ENCODE peak calls at places on chromosomes 4 and X, in nine cellular contexts. One of them, this sample, is unnamed.

GRCh38 chr4:83252782-83253405 is 31.7 kb downstream of the COQ2 start:
- DNase-seq in HEK293T: peak
- DNase-seq in CD8-positive, alpha-beta memory T cell: peak
- DNase-seq in activated naive CD8-positive, alpha-beta T cell treated with anti-CD3 and anti-CD28 coated beads, Interleukin-2, amount 50 U/mL, for 24 hours: peak
- DNase-seq in H9: peak
- DNase-seq in naive thymus-derived CD4-positive, alpha-beta T cell: peak
- DNase-seq in stimulated activated naive CD8-positive, alpha-beta T cell treated with anti-CD3 and anti-CD28 coated beads, Interleukin-15, Interleukin-2, amounts not matched to agents 100 U/mL and 50 U/mL, for 24 hours: peak
- DNase-seq in amniotic stem cell: no peak
- DNase-seq in choroid plexus epithelial cell: peak
- DNase-seq in this sample: peak

GRCh38 chr4:54779797-54780196 is 122.0 kb downstream of the KIT start:
- DNase-seq in amniotic stem cell: no peak
- DNase-seq in H9: no peak
- DNase-seq in stimulated activated naive CD8-positive, alpha-beta T cell treated with anti-CD3 and anti-CD28 coated beads, Interleukin-15, Interleukin-2, amounts not matched to agents 100 U/mL and 50 U/mL, for 24 hours: no peak
- DNase-seq in CD8-positive, alpha-beta memory T cell: no peak
- DNase-seq in choroid plexus epithelial cell: no peak
- DNase-seq in naive thymus-derived CD4-positive, alpha-beta T cell: no peak
- DNase-seq in activated naive CD8-positive, alpha-beta T cell treated with anti-CD3 and anti-CD28 coated beads, Interleukin-2, amount 50 U/mL, for 24 hours: no peak
- DNase-seq in HEK293T: no peak
- DNase-seq in this sample: no peak

GRCh38 chrX:24150051-24150790 is 692 bp downstream of the ZFX start:
- DNase-seq in HEK293T: peak
- DNase-seq in H9: peak
- DNase-seq in stimulated activated naive CD8-positive, alpha-beta T cell treated with anti-CD3 and anti-CD28 coated beads, Interleukin-15, Interleukin-2, amounts not matched to agents 100 U/mL and 50 U/mL, for 24 hours: peak
- DNase-seq in activated naive CD8-positive, alpha-beta T cell treated with anti-CD3 and anti-CD28 coated beads, Interleukin-2, amount 50 U/mL, for 24 hours: peak
- DNase-seq in choroid plexus epithelial cell: peak
- DNase-seq in CD8-positive, alpha-beta memory T cell: peak
- DNase-seq in amniotic stem cell: peak
- DNase-seq in naive thymus-derived CD4-positive, alpha-beta T cell: peak
- DNase-seq in this sample: peak

GRCh38 chrX:128929281-128930057 is 593.8 kb downstream of the SMARCA1 start:
- DNase-seq in HEK293T: no peak
- DNase-seq in CD8-positive, alpha-beta memory T cell: no peak
- DNase-seq in choroid plexus epithelial cell: no peak
- DNase-seq in activated naive CD8-positive, alpha-beta T cell treated with anti-CD3 and anti-CD28 coated beads, Interleukin-2, amount 50 U/mL, for 24 hours: no peak
- DNase-seq in naive thymus-derived CD4-positive, alpha-beta T cell: no peak
- DNase-seq in H9: no peak
- DNase-seq in amniotic stem cell: no peak
- DNase-seq in stimulated activated naive CD8-positive, alpha-beta T cell treated with anti-CD3 and anti-CD28 coated beads, Interleukin-15, Interleukin-2, amounts not matched to agents 100 U/mL and 50 U/mL, for 24 hours: no peak
- DNase-seq in this sample: no peak

GRCh38 chr4:41095973-41096372 is 118.4 kb downstream of the APBB2 start:
- DNase-seq in amniotic stem cell: no peak
- DNase-seq in CD8-positive, alpha-beta memory T cell: no peak
- DNase-seq in choroid plexus epithelial cell: peak
- DNase-seq in naive thymus-derived CD4-positive, alpha-beta T cell: no peak
- DNase-seq in H9: no peak
- DNase-seq in activated naive CD8-positive, alpha-beta T cell treated with anti-CD3 and anti-CD28 coated beads, Interleukin-2, amount 50 U/mL, for 24 hours: no peak
- DNase-seq in HEK293T: no peak
- DNase-seq in stimulated activated naive CD8-positive, alpha-beta T cell treated with anti-CD3 and anti-CD28 coated beads, Interleukin-15, Interleukin-2, amounts not matched to agents 100 U/mL and 50 U/mL, for 24 hours: no peak
- DNase-seq in this sample: no peak

GRCh38 chrX:123976671-123977316 is 15.3 kb downstream of the STAG2 start:
- DNase-seq in activated naive CD8-positive, alpha-beta T cell treated with anti-CD3 and anti-CD28 coated beads, Interleukin-2, amount 50 U/mL, for 24 hours: no peak
- DNase-seq in choroid plexus epithelial cell: peak
- DNase-seq in H9: no peak
- DNase-seq in CD8-positive, alpha-beta memory T cell: no peak
- DNase-seq in stimulated activated naive CD8-positive, alpha-beta T cell treated with anti-CD3 and anti-CD28 coated beads, Interleukin-15, Interleukin-2, amounts not matched to agents 100 U/mL and 50 U/mL, for 24 hours: no peak
- DNase-seq in naive thymus-derived CD4-positive, alpha-beta T cell: no peak
- DNase-seq in amniotic stem cell: peak
- DNase-seq in HEK293T: peak
- DNase-seq in this sample: no peak

GRCh38 chrX:44474410-44474809 is 68.2 kb downstream of the FUNDC1 start:
- DNase-seq in CD8-positive, alpha-beta memory T cell: no peak
- DNase-seq in HEK293T: no peak
- DNase-seq in amniotic stem cell: no peak
- DNase-seq in naive thymus-derived CD4-positive, alpha-beta T cell: no peak
- DNase-seq in stimulated activated naive CD8-positive, alpha-beta T cell treated with anti-CD3 and anti-CD28 coated beads, Interleukin-15, Interleukin-2, amounts not matched to agents 100 U/mL and 50 U/mL, for 24 hours: no peak
- DNase-seq in H9: no peak
- DNase-seq in choroid plexus epithelial cell: no peak
- DNase-seq in activated naive CD8-positive, alpha-beta T cell treated with anti-CD3 and anti-CD28 coated beads, Interleukin-2, amount 50 U/mL, for 24 hours: no peak
- DNase-seq in this sample: no peak

GRCh38 chrX:155216940-155217450 is 735 bp downstream of the VBP1 start:
- DNase-seq in CD8-positive, alpha-beta memory T cell: no peak
- DNase-seq in amniotic stem cell: no peak
- DNase-seq in naive thymus-derived CD4-positive, alpha-beta T cell: no peak
- DNase-seq in choroid plexus epithelial cell: peak
- DNase-seq in stimulated activated naive CD8-positive, alpha-beta T cell treated with anti-CD3 and anti-CD28 coated beads, Interleukin-15, Interleukin-2, amounts not matched to agents 100 U/mL and 50 U/mL, for 24 hours: no peak
- DNase-seq in HEK293T: peak
- DNase-seq in activated naive CD8-positive, alpha-beta T cell treated with anti-CD3 and anti-CD28 coated beads, Interleukin-2, amount 50 U/mL, for 24 hours: no peak
- DNase-seq in H9: no peak
- DNase-seq in this sample: no peak

GRCh38 chr4:5037553-5038551 is 13.4 kb upstream of the STK32B start:
- DNase-seq in activated naive CD8-positive, alpha-beta T cell treated with anti-CD3 and anti-CD28 coated beads, Interleukin-2, amount 50 U/mL, for 24 hours: no peak
- DNase-seq in choroid plexus epithelial cell: peak
- DNase-seq in CD8-positive, alpha-beta memory T cell: no peak
- DNase-seq in H9: no peak
- DNase-seq in stimulated activated naive CD8-positive, alpha-beta T cell treated with anti-CD3 and anti-CD28 coated beads, Interleukin-15, Interleukin-2, amounts not matched to agents 100 U/mL and 50 U/mL, for 24 hours: no peak
- DNase-seq in naive thymus-derived CD4-positive, alpha-beta T cell: no peak
- DNase-seq in amniotic stem cell: peak
- DNase-seq in HEK293T: no peak
- DNase-seq in this sample: no peak

GRCh38 chr4:190017357-190018200 is 9.5 kb downstream of the FRG2 start:
- DNase-seq in stimulated activated naive CD8-positive, alpha-beta T cell treated with anti-CD3 and anti-CD28 coated beads, Interleukin-15, Interleukin-2, amounts not matched to agents 100 U/mL and 50 U/mL, for 24 hours: no peak
- DNase-seq in H9: peak
- DNase-seq in amniotic stem cell: no peak
- DNase-seq in HEK293T: no peak
- DNase-seq in choroid plexus epithelial cell: no peak
- DNase-seq in naive thymus-derived CD4-positive, alpha-beta T cell: no peak
- DNase-seq in activated naive CD8-positive, alpha-beta T cell treated with anti-CD3 and anti-CD28 coated beads, Interleukin-2, amount 50 U/mL, for 24 hours: no peak
- DNase-seq in CD8-positive, alpha-beta memory T cell: no peak
- DNase-seq in this sample: peak

GRCh38 chr4:10158355-10158942 is 41.9 kb upstream of the WDR1 start:
- DNase-seq in H9: no peak
- DNase-seq in amniotic stem cell: no peak
- DNase-seq in naive thymus-derived CD4-positive, alpha-beta T cell: no peak
- DNase-seq in activated naive CD8-positive, alpha-beta T cell treated with anti-CD3 and anti-CD28 coated beads, Interleukin-2, amount 50 U/mL, for 24 hours: no peak
- DNase-seq in stimulated activated naive CD8-positive, alpha-beta T cell treated with anti-CD3 and anti-CD28 coated beads, Interleukin-15, Interleukin-2, amounts not matched to agents 100 U/mL and 50 U/mL, for 24 hours: no peak
- DNase-seq in choroid plexus epithelial cell: peak
- DNase-seq in CD8-positive, alpha-beta memory T cell: no peak
- DNase-seq in HEK293T: no peak
- DNase-seq in this sample: no peak

GRCh38 chr4:40550900-40551546 is 78.6 kb downstream of the RBM47 start:
- DNase-seq in choroid plexus epithelial cell: peak
- DNase-seq in naive thymus-derived CD4-positive, alpha-beta T cell: no peak
- DNase-seq in HEK293T: no peak
- DNase-seq in H9: no peak
- DNase-seq in activated naive CD8-positive, alpha-beta T cell treated with anti-CD3 and anti-CD28 coated beads, Interleukin-2, amount 50 U/mL, for 24 hours: no peak
- DNase-seq in CD8-positive, alpha-beta memory T cell: no peak
- DNase-seq in stimulated activated naive CD8-positive, alpha-beta T cell treated with anti-CD3 and anti-CD28 coated beads, Interleukin-15, Interleukin-2, amounts not matched to agents 100 U/mL and 50 U/mL, for 24 hours: no peak
- DNase-seq in amniotic stem cell: no peak
- DNase-seq in this sample: peak

GRCh38 chrX:115898382-115899001 is 272.1 kb upstream of the AGTR2 start:
- DNase-seq in CD8-positive, alpha-beta memory T cell: no peak
- DNase-seq in activated naive CD8-positive, alpha-beta T cell treated with anti-CD3 and anti-CD28 coated beads, Interleukin-2, amount 50 U/mL, for 24 hours: no peak
- DNase-seq in amniotic stem cell: no peak
- DNase-seq in stimulated activated naive CD8-positive, alpha-beta T cell treated with anti-CD3 and anti-CD28 coated beads, Interleukin-15, Interleukin-2, amounts not matched to agents 100 U/mL and 50 U/mL, for 24 hours: no peak
- DNase-seq in HEK293T: peak
- DNase-seq in naive thymus-derived CD4-positive, alpha-beta T cell: no peak
- DNase-seq in choroid plexus epithelial cell: peak
- DNase-seq in H9: peak
- DNase-seq in this sample: peak

GRCh38 chr4:65399131-65399530 is 271.2 kb downstream of the EPHA5 start:
- DNase-seq in naive thymus-derived CD4-positive, alpha-beta T cell: no peak
- DNase-seq in HEK293T: no peak
- DNase-seq in activated naive CD8-positive, alpha-beta T cell treated with anti-CD3 and anti-CD28 coated beads, Interleukin-2, amount 50 U/mL, for 24 hours: no peak
- DNase-seq in amniotic stem cell: no peak
- DNase-seq in stimulated activated naive CD8-positive, alpha-beta T cell treated with anti-CD3 and anti-CD28 coated beads, Interleukin-15, Interleukin-2, amounts not matched to agents 100 U/mL and 50 U/mL, for 24 hours: no peak
- DNase-seq in CD8-positive, alpha-beta memory T cell: no peak
- DNase-seq in choroid plexus epithelial cell: no peak
- DNase-seq in H9: no peak
- DNase-seq in this sample: no peak

GRCh38 chr4:21765810-21766407 is 182.7 kb downstream of the KCNIP4 start:
- DNase-seq in activated naive CD8-positive, alpha-beta T cell treated with anti-CD3 and anti-CD28 coated beads, Interleukin-2, amount 50 U/mL, for 24 hours: peak
- DNase-seq in CD8-positive, alpha-beta memory T cell: no peak
- DNase-seq in naive thymus-derived CD4-positive, alpha-beta T cell: no peak
- DNase-seq in HEK293T: peak
- DNase-seq in stimulated activated naive CD8-positive, alpha-beta T cell treated with anti-CD3 and anti-CD28 coated beads, Interleukin-15, Interleukin-2, amounts not matched to agents 100 U/mL and 50 U/mL, for 24 hours: peak
- DNase-seq in amniotic stem cell: no peak
- DNase-seq in H9: peak
- DNase-seq in choroid plexus epithelial cell: peak
- DNase-seq in this sample: peak

GRCh38 chr4:103482893-103483292 is 236.9 kb downstream of the TACR3 start:
- DNase-seq in stimulated activated naive CD8-positive, alpha-beta T cell treated with anti-CD3 and anti-CD28 coated beads, Interleukin-15, Interleukin-2, amounts not matched to agents 100 U/mL and 50 U/mL, for 24 hours: no peak
- DNase-seq in H9: no peak
- DNase-seq in CD8-positive, alpha-beta memory T cell: no peak
- DNase-seq in HEK293T: no peak
- DNase-seq in choroid plexus epithelial cell: no peak
- DNase-seq in amniotic stem cell: no peak
- DNase-seq in activated naive CD8-positive, alpha-beta T cell treated with anti-CD3 and anti-CD28 coated beads, Interleukin-2, amount 50 U/mL, for 24 hours: no peak
- DNase-seq in naive thymus-derived CD4-positive, alpha-beta T cell: no peak
- DNase-seq in this sample: no peak

GRCh38 chrX:43655961-43656494 is at the start of gene MAOA:
- DNase-seq in CD8-positive, alpha-beta memory T cell: peak
- DNase-seq in naive thymus-derived CD4-positive, alpha-beta T cell: no peak
- DNase-seq in activated naive CD8-positive, alpha-beta T cell treated with anti-CD3 and anti-CD28 coated beads, Interleukin-2, amount 50 U/mL, for 24 hours: peak
- DNase-seq in HEK293T: no peak
- DNase-seq in stimulated activated naive CD8-positive, alpha-beta T cell treated with anti-CD3 and anti-CD28 coated beads, Interleukin-15, Interleukin-2, amounts not matched to agents 100 U/mL and 50 U/mL, for 24 hours: peak
- DNase-seq in H9: peak
- DNase-seq in amniotic stem cell: no peak
- DNase-seq in choroid plexus epithelial cell: no peak
- DNase-seq in this sample: no peak

GRCh38 chr4:86359944-86360478 is at the start of gene MAPK10:
- DNase-seq in amniotic stem cell: no peak
- DNase-seq in stimulated activated naive CD8-positive, alpha-beta T cell treated with anti-CD3 and anti-CD28 coated beads, Interleukin-15, Interleukin-2, amounts not matched to agents 100 U/mL and 50 U/mL, for 24 hours: peak
- DNase-seq in activated naive CD8-positive, alpha-beta T cell treated with anti-CD3 and anti-CD28 coated beads, Interleukin-2, amount 50 U/mL, for 24 hours: peak
- DNase-seq in H9: peak
- DNase-seq in choroid plexus epithelial cell: peak
- DNase-seq in naive thymus-derived CD4-positive, alpha-beta T cell: peak
- DNase-seq in CD8-positive, alpha-beta memory T cell: peak
- DNase-seq in HEK293T: no peak
- DNase-seq in this sample: peak

GRCh38 chr4:7886250-7886973 is 53.2 kb downstream of the AFAP1 start:
- DNase-seq in H9: no peak
- DNase-seq in CD8-positive, alpha-beta memory T cell: no peak
- DNase-seq in naive thymus-derived CD4-positive, alpha-beta T cell: no peak
- DNase-seq in HEK293T: no peak
- DNase-seq in stimulated activated naive CD8-positive, alpha-beta T cell treated with anti-CD3 and anti-CD28 coated beads, Interleukin-15, Interleukin-2, amounts not matched to agents 100 U/mL and 50 U/mL, for 24 hours: no peak
- DNase-seq in choroid plexus epithelial cell: peak
- DNase-seq in amniotic stem cell: no peak
- DNase-seq in activated naive CD8-positive, alpha-beta T cell treated with anti-CD3 and anti-CD28 coated beads, Interleukin-2, amount 50 U/mL, for 24 hours: no peak
- DNase-seq in this sample: no peak

GRCh38 chr4:100981447-100982204 is 365.7 kb downstream of the PPP3CA start:
- DNase-seq in HEK293T: no peak
- DNase-seq in H9: no peak
- DNase-seq in activated naive CD8-positive, alpha-beta T cell treated with anti-CD3 and anti-CD28 coated beads, Interleukin-2, amount 50 U/mL, for 24 hours: no peak
- DNase-seq in CD8-positive, alpha-beta memory T cell: no peak
- DNase-seq in choroid plexus epithelial cell: peak
- DNase-seq in naive thymus-derived CD4-positive, alpha-beta T cell: no peak
- DNase-seq in amniotic stem cell: no peak
- DNase-seq in stimulated activated naive CD8-positive, alpha-beta T cell treated with anti-CD3 and anti-CD28 coated beads, Interleukin-15, Interleukin-2, amounts not matched to agents 100 U/mL and 50 U/mL, for 24 hours: no peak
- DNase-seq in this sample: no peak

GRCh38 chr4:4344915-4345527 is 41.9 kb upstream of the NSG1 start:
- DNase-seq in H9: no peak
- DNase-seq in amniotic stem cell: no peak
- DNase-seq in CD8-positive, alpha-beta memory T cell: no peak
- DNase-seq in HEK293T: no peak
- DNase-seq in naive thymus-derived CD4-positive, alpha-beta T cell: no peak
- DNase-seq in stimulated activated naive CD8-positive, alpha-beta T cell treated with anti-CD3 and anti-CD28 coated beads, Interleukin-15, Interleukin-2, amounts not matched to agents 100 U/mL and 50 U/mL, for 24 hours: no peak
- DNase-seq in choroid plexus epithelial cell: no peak
- DNase-seq in activated naive CD8-positive, alpha-beta T cell treated with anti-CD3 and anti-CD28 coated beads, Interleukin-2, amount 50 U/mL, for 24 hours: no peak
- DNase-seq in this sample: peak

GRCh38 chrX:41118156-41118555 is 32.9 kb downstream of the USP9X start:
- DNase-seq in CD8-positive, alpha-beta memory T cell: no peak
- DNase-seq in stimulated activated naive CD8-positive, alpha-beta T cell treated with anti-CD3 and anti-CD28 coated beads, Interleukin-15, Interleukin-2, amounts not matched to agents 100 U/mL and 50 U/mL, for 24 hours: peak
- DNase-seq in HEK293T: no peak
- DNase-seq in H9: no peak
- DNase-seq in amniotic stem cell: no peak
- DNase-seq in naive thymus-derived CD4-positive, alpha-beta T cell: no peak
- DNase-seq in activated naive CD8-positive, alpha-beta T cell treated with anti-CD3 and anti-CD28 coated beads, Interleukin-2, amount 50 U/mL, for 24 hours: peak
- DNase-seq in choroid plexus epithelial cell: no peak
- DNase-seq in this sample: no peak

GRCh38 chrX:18672008-18672407 is at the start of gene RS1:
- DNase-seq in stimulated activated naive CD8-positive, alpha-beta T cell treated with anti-CD3 and anti-CD28 coated beads, Interleukin-15, Interleukin-2, amounts not matched to agents 100 U/mL and 50 U/mL, for 24 hours: no peak
- DNase-seq in naive thymus-derived CD4-positive, alpha-beta T cell: no peak
- DNase-seq in H9: no peak
- DNase-seq in CD8-positive, alpha-beta memory T cell: no peak
- DNase-seq in choroid plexus epithelial cell: no peak
- DNase-seq in HEK293T: no peak
- DNase-seq in activated naive CD8-positive, alpha-beta T cell treated with anti-CD3 and anti-CD28 coated beads, Interleukin-2, amount 50 U/mL, for 24 hours: no peak
- DNase-seq in amniotic stem cell: no peak
- DNase-seq in this sample: no peak

GRCh38 chr4:138010639-138011038 is 231.5 kb downstream of the SLC7A11 start:
- DNase-seq in H9: no peak
- DNase-seq in naive thymus-derived CD4-positive, alpha-beta T cell: no peak
- DNase-seq in stimulated activated naive CD8-positive, alpha-beta T cell treated with anti-CD3 and anti-CD28 coated beads, Interleukin-15, Interleukin-2, amounts not matched to agents 100 U/mL and 50 U/mL, for 24 hours: no peak
- DNase-seq in activated naive CD8-positive, alpha-beta T cell treated with anti-CD3 and anti-CD28 coated beads, Interleukin-2, amount 50 U/mL, for 24 hours: no peak
- DNase-seq in CD8-positive, alpha-beta memory T cell: no peak
- DNase-seq in choroid plexus epithelial cell: no peak
- DNase-seq in amniotic stem cell: no peak
- DNase-seq in HEK293T: no peak
- DNase-seq in this sample: no peak

GRCh38 chrX:41621236-41621651 is 67.5 kb upstream of the GPR34 start:
- DNase-seq in CD8-positive, alpha-beta memory T cell: no peak
- DNase-seq in stimulated activated naive CD8-positive, alpha-beta T cell treated with anti-CD3 and anti-CD28 coated beads, Interleukin-15, Interleukin-2, amounts not matched to agents 100 U/mL and 50 U/mL, for 24 hours: no peak
- DNase-seq in naive thymus-derived CD4-positive, alpha-beta T cell: no peak
- DNase-seq in activated naive CD8-positive, alpha-beta T cell treated with anti-CD3 and anti-CD28 coated beads, Interleukin-2, amount 50 U/mL, for 24 hours: no peak
- DNase-seq in amniotic stem cell: no peak
- DNase-seq in choroid plexus epithelial cell: peak
- DNase-seq in HEK293T: peak
- DNase-seq in H9: peak
- DNase-seq in this sample: no peak

GRCh38 chr4:165351359-165352130 is 24.1 kb downstream of the MSMO1 start:
- DNase-seq in stimulated activated naive CD8-positive, alpha-beta T cell treated with anti-CD3 and anti-CD28 coated beads, Interleukin-15, Interleukin-2, amounts not matched to agents 100 U/mL and 50 U/mL, for 24 hours: no peak
- DNase-seq in H9: peak
- DNase-seq in CD8-positive, alpha-beta memory T cell: no peak
- DNase-seq in amniotic stem cell: no peak
- DNase-seq in activated naive CD8-positive, alpha-beta T cell treated with anti-CD3 and anti-CD28 coated beads, Interleukin-2, amount 50 U/mL, for 24 hours: no peak
- DNase-seq in HEK293T: no peak
- DNase-seq in naive thymus-derived CD4-positive, alpha-beta T cell: no peak
- DNase-seq in choroid plexus epithelial cell: no peak
- DNase-seq in this sample: no peak

GRCh38 chr4:173703076-173703475 is 173.0 kb upstream of the HAND2 start:
- DNase-seq in amniotic stem cell: no peak
- DNase-seq in CD8-positive, alpha-beta memory T cell: no peak
- DNase-seq in stimulated activated naive CD8-positive, alpha-beta T cell treated with anti-CD3 and anti-CD28 coated beads, Interleukin-15, Interleukin-2, amounts not matched to agents 100 U/mL and 50 U/mL, for 24 hours: no peak
- DNase-seq in H9: no peak
- DNase-seq in naive thymus-derived CD4-positive, alpha-beta T cell: no peak
- DNase-seq in HEK293T: no peak
- DNase-seq in activated naive CD8-positive, alpha-beta T cell treated with anti-CD3 and anti-CD28 coated beads, Interleukin-2, amount 50 U/mL, for 24 hours: no peak
- DNase-seq in choroid plexus epithelial cell: no peak
- DNase-seq in this sample: no peak

GRCh38 chr4:182578402-182578801 is 335.2 kb downstream of the TENM3 start:
- DNase-seq in activated naive CD8-positive, alpha-beta T cell treated with anti-CD3 and anti-CD28 coated beads, Interleukin-2, amount 50 U/mL, for 24 hours: no peak
- DNase-seq in HEK293T: no peak
- DNase-seq in amniotic stem cell: peak
- DNase-seq in naive thymus-derived CD4-positive, alpha-beta T cell: no peak
- DNase-seq in CD8-positive, alpha-beta memory T cell: no peak
- DNase-seq in choroid plexus epithelial cell: peak
- DNase-seq in stimulated activated naive CD8-positive, alpha-beta T cell treated with anti-CD3 and anti-CD28 coated beads, Interleukin-15, Interleukin-2, amounts not matched to agents 100 U/mL and 50 U/mL, for 24 hours: no peak
- DNase-seq in H9: no peak
- DNase-seq in this sample: no peak

GRCh38 chr4:103998752-103999151 is 279.0 kb upstream of the TACR3 start:
- DNase-seq in activated naive CD8-positive, alpha-beta T cell treated with anti-CD3 and anti-CD28 coated beads, Interleukin-2, amount 50 U/mL, for 24 hours: no peak
- DNase-seq in CD8-positive, alpha-beta memory T cell: no peak
- DNase-seq in naive thymus-derived CD4-positive, alpha-beta T cell: no peak
- DNase-seq in amniotic stem cell: no peak
- DNase-seq in choroid plexus epithelial cell: no peak
- DNase-seq in H9: no peak
- DNase-seq in stimulated activated naive CD8-positive, alpha-beta T cell treated with anti-CD3 and anti-CD28 coated beads, Interleukin-15, Interleukin-2, amounts not matched to agents 100 U/mL and 50 U/mL, for 24 hours: no peak
- DNase-seq in HEK293T: no peak
- DNase-seq in this sample: no peak

GRCh38 chr4:128444544-128445302 is 157.1 kb upstream of the PGRMC2 start:
- DNase-seq in naive thymus-derived CD4-positive, alpha-beta T cell: no peak
- DNase-seq in HEK293T: no peak
- DNase-seq in choroid plexus epithelial cell: no peak
- DNase-seq in stimulated activated naive CD8-positive, alpha-beta T cell treated with anti-CD3 and anti-CD28 coated beads, Interleukin-15, Interleukin-2, amounts not matched to agents 100 U/mL and 50 U/mL, for 24 hours: no peak
- DNase-seq in activated naive CD8-positive, alpha-beta T cell treated with anti-CD3 and anti-CD28 coated beads, Interleukin-2, amount 50 U/mL, for 24 hours: no peak
- DNase-seq in H9: no peak
- DNase-seq in CD8-positive, alpha-beta memory T cell: no peak
- DNase-seq in amniotic stem cell: no peak
- DNase-seq in this sample: no peak

GRCh38 chrX:53421772-53422090 is 723 bp downstream of the SMC1A start:
- DNase-seq in CD8-positive, alpha-beta memory T cell: no peak
- DNase-seq in H9: no peak
- DNase-seq in amniotic stem cell: peak
- DNase-seq in naive thymus-derived CD4-positive, alpha-beta T cell: no peak
- DNase-seq in stimulated activated naive CD8-positive, alpha-beta T cell treated with anti-CD3 and anti-CD28 coated beads, Interleukin-15, Interleukin-2, amounts not matched to agents 100 U/mL and 50 U/mL, for 24 hours: no peak
- DNase-seq in HEK293T: no peak
- DNase-seq in activated naive CD8-positive, alpha-beta T cell treated with anti-CD3 and anti-CD28 coated beads, Interleukin-2, amount 50 U/mL, for 24 hours: no peak
- DNase-seq in choroid plexus epithelial cell: no peak
- DNase-seq in this sample: no peak

This sample was measured in GM13976.